ENCODE peak calls at places on chromosomes 7 and 10, in seven cellular contexts. V, U, O, F, W, T and R are unnamed samples.

GRCh38 chr10:107163904-107164861 is at the start of gene SORCS1:
- DNase-seq in V (peak; percentile 77), U (peak; percentile 59), O (no peak), F (no peak), W (no peak), T (no peak), R (peak; percentile 58)

GRCh38 chr10:63722537-63722936 is 201.3 kb downstream of the REEP3 start:
- DNase-seq in V (peak; percentile 21), U (peak; percentile 65), O (no peak), F (no peak), W (peak; percentile 81), T (peak; percentile 72), R (peak; percentile 69)

GRCh38 chr7:70700935-70701425 is 431.0 kb upstream of the GALNT17 start:
- DNase-seq in V (no peak), U (no peak), O (no peak), F (no peak), W (no peak), T (no peak), R (no peak)

GRCh38 chr7:110076194-110076593 is 1014.7 kb upstream of the LRRN3 start:
- DNase-seq in V (no peak), U (no peak), O (no peak), F (no peak), W (no peak), T (no peak), R (no peak)

GRCh38 chr10:102775973-102776669 is 32.4 kb downstream of the WBP1L start:
- DNase-seq in V (peak; percentile 86), U (peak; percentile 82), O (peak; percentile 52), F (no peak), W (no peak), T (peak; percentile 74), R (peak; percentile 60)

GRCh38 chr7:131244259-131244852 is 83.3 kb upstream of the MKLN1 start:
- DNase-seq in V (peak; percentile 64), U (peak; percentile 93), O (no peak), F (no peak), W (peak; percentile 84), T (peak; percentile 94), R (peak; percentile 92)

GRCh38 chr10:132572545-132572937 is 35.0 kb downstream of the INPP5A start:
- DNase-seq in V (no peak), U (peak; percentile 77), O (no peak), F (no peak), W (peak; percentile 37), T (peak; percentile 31), R (no peak)

GRCh38 chr10:113222207-113222606 is 272.2 kb downstream of the TCF7L2 start:
- DNase-seq in V (no peak), U (peak; percentile 49), O (no peak), F (no peak), W (no peak), T (no peak), R (no peak)

GRCh38 chr7:98250789-98251188 is 1.2 kb downstream of the TECPR1 start:
- DNase-seq in V (no peak), U (peak; percentile 36), O (no peak), F (peak; percentile 53), W (peak; percentile 21), T (no peak), R (peak; percentile 55)

GRCh38 chr10:129978980-129979379 is 14.9 kb upstream of the EBF3 start:
- DNase-seq in V (no peak), U (no peak), O (no peak), F (no peak), W (no peak), T (no peak), R (no peak)

GRCh38 chr10:80498833-80499671 is 38.6 kb upstream of the SH2D4B start:
- DNase-seq in V (peak; percentile 94), U (peak; percentile 92), O (peak; percentile 81), F (peak; percentile 59), W (no peak), T (peak; percentile 99), R (peak; percentile 96)
- H3K4me3 ChIP-seq in V (no peak overlapping the region), U (no peak overlapping the region), O (no peak overlapping the region), F (peak overlapping the region; percentile 29), W (no peak overlapping the region), T (no peak overlapping the region), R (no peak overlapping the region)

DNA sequence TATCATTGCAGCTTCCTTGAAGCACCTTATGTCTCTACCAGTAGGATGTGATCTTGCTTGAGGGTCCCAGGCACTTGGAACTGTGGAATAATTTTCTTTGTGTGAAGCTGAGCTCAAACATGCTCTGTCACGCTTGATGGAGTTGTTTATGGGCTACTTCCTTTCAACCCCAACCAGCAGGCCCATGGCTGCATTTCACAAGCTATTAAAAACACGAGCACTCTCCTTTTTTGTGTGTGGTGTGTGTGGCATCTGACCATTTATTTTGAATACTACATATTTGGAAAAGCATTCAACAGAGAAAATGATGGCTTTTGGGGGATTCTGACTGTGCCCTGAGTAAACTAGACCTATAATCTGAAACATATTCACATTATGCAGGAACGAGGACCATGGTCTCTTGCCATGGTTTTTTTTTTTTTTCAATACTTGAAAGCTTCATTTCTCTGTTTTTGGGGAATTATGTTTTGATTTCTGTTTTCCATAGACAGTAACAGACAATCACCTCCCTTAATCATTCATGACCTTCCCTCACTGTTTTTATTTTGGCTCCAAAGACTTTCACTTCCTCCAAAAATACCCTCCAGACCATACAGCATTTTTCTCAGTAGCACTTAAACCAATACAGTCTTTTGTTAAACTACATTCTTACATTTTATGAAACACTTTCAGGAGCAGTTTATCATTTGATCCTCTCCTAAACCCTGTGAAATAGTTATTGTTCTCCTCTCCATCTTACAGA is 233.6 kb upstream of the BMPER start:
- DNase-seq in V (no peak), U (no peak), O (no peak), F (no peak), W (no peak), T (no peak), R (no peak)
- H3K27ac ChIP-seq in V (no peak overlapping the region), U (no peak overlapping the region), O (no peak overlapping the region), F (no peak overlapping the region), W (no peak overlapping the region), T (no peak overlapping the region), R (no peak overlapping the region)

DNA sequence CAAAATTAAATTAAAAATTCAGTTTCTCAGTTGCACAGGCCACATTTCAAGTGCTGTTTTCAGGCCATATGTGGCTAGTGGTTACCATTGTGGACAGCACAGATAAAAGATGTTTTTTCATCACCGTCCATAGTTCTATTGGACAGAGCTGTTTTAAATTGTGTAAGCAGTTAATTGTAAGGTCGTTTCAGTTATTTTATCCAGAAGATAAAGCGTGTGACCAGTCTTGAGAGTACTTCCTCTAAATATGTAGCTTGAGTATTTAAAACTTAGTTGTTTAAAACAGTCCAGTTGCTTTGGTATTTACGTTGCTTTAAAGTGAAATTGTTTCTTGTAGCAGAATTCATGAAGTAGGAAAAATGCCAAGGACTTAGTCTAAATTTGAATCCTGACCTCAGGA is 66.9 kb downstream of the ZNRF2 start:
- DNase-seq in V (no peak), U (no peak), O (no peak), F (no peak), W (no peak), T (no peak), R (no peak)
- H3K4me1 ChIP-seq in V (no peaks in the 10 kb centered on the region), U (no peaks in the 10 kb centered on the region), O (peaks cover 5% of the 10 kb centered on the region), F (peaks cover 21% of the 10 kb centered on the region), W (peaks cover 37% of the 10 kb centered on the region), T (peaks cover 7% of the 10 kb centered on the region), R (peaks cover 16% of the 10 kb centered on the region)

GRCh38 chr10:111077715-111078504 is 1.1 kb downstream of the ADRA2A start:
- DNase-seq in V (peak; percentile 12), U (no peak), O (no peak), F (no peak), W (no peak), T (no peak), R (peak; percentile 88)
- H3K4me3 ChIP-seq in V (peak overlapping the region; percentile 51), U (no peak overlapping the region), O (peak overlapping the region; percentile 59), F (no peak overlapping the region), W (peak overlapping the region; percentile 68), T (peak overlapping the region; percentile 57), R (peak overlapping the region; percentile 28)

DNA sequence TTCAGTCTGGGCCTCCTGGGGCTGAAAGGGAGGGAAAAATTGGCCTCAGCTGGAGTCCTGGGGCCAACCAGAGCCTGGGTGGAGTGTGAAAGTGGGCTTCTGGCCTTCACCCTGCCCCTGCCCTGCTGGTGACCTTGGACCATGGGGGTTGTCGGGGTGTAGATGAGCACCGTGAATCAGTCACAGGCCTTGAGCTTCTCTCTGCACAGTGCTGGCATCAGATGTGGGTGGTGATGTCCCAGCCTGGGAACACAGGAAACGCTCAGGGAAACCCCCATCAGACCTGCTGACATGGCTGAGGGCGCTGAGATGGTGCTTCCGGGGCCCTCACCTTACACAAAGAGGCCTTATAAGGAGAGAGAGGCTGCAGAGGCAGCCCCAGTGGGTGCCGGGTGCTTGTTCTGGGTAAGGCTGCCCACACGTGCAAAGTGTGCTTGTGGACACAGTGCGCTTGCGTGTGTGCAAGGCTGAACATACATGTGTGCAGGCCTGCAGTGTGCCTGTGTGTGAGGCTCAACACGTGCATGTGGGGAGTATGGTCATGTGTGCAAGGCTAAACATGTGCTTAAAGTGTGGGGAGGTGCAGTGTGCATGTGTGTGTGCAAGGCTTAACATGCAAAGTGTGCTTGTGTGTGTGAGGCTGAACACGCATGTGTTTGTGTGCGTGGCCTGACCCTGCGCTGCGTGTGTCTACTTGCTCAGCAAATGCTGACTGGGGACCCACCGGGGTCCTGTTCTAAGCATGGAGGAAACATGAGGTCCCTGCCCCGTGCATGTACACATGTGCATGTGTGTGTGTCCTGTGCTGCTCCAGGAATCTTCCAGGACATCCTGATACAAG is 6.5 kb downstream of the ARPC1B start:
- DNase-seq in V (no peak), U (no peak), O (peak; percentile 44), F (peak; percentile 89), W (no peak), T (no peak), R (no peak)
- H3K27ac ChIP-seq in V (peak overlapping the region; percentile 76), U (no peak overlapping the region), O (peak overlapping the region; percentile 86), F (peak overlapping the region; percentile 82), W (no peak overlapping the region), T (peak overlapping the region; percentile 72), R (peak overlapping the region; percentile 75)

GRCh38 chr10:80465839-80466590 is 11.9 kb downstream of the TSPAN14 start:
- DNase-seq in V (no peak), U (no peak), O (no peak), F (peak; percentile 70), W (no peak), T (no peak), R (no peak)

GRCh38 chr10:80468806-80469421 is 14.8 kb downstream of the TSPAN14 start:
- DNase-seq in V (no peak), U (no peak), O (no peak), F (peak; percentile 49), W (no peak), T (no peak), R (no peak)

GRCh38 chr10:80470266-80470665 is 16.2 kb downstream of the TSPAN14 start:
- DNase-seq in V (no peak), U (no peak), O (no peak), F (no peak), W (no peak), T (no peak), R (no peak)

GRCh38 chr10:80466724-80467326 is 12.7 kb downstream of the TSPAN14 start:
- DNase-seq in V (no peak), U (no peak), O (no peak), F (no peak), W (no peak), T (no peak), R (peak; percentile 30)

DNA sequence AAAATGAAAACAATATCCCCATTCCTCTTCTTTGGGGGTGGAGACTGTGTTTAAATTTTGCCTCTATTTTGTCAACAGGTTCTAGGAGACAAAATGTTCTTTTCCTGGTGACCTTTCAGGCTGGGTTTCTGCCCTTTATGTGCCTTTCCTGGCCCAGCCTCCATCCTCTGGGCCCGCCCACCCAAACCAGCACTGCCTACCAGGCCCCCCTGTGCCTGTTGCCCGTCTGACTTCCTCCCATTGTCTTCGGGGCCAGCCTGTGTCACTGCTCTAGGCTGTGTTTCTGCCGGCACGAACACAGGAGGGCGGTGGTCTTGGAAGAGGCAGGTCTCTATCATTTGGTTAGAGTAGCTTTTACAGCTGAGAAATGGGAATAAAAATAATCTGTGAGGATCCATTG is 13.9 kb downstream of the TSPAN14 start:
- DNase-seq in V (no peak), U (peak; percentile 94), O (peak; percentile 52), F (peak; percentile 84), W (no peak), T (no peak), R (peak; percentile 69)
- H3K4me1 ChIP-seq in V (peaks cover 73% of the 10 kb centered on the region), U (peaks cover 23% of the 10 kb centered on the region), O (peaks cover 72% of the 10 kb centered on the region), F (peaks cover 92% of the 10 kb centered on the region), W (no peaks in the 10 kb centered on the region), T (peaks cover 26% of the 10 kb centered on the region), R (peaks cover 34% of the 10 kb centered on the region)

GRCh38 chr10:101691081-101691480 is 3.9 kb downstream of the FBXW4 start:
- DNase-seq in V (no peak), U (no peak), O (no peak), F (no peak), W (no peak), T (no peak), R (no peak)
- H3K4me3 ChIP-seq in V (no peak overlapping the region), U (no peak overlapping the region), O (no peak overlapping the region), F (no peak overlapping the region), W (no peak overlapping the region), T (no peak overlapping the region), R (no peak overlapping the region)